ENCODE peak calls at places on chromosomes 6 and 20, in five cellular contexts. K is RWPE1, A is caudate nucleus, P is hepatocyte, T is tibial artery. Z is an unnamed sample.

GRCh38 chr6:1417718-1418117 is 28.3 kb downstream of the FOXF2 start:
- DNase-seq in T (no peak), P (no peak), A (no peak), K (no peak), Z (no peak)

GRCh38 chr20:11432407-11432806 is 485.3 kb upstream of the BTBD3 start:
- DNase-seq in A (no peak), K (peak), T (no peak), P (no peak), Z (peak)

GRCh38 chr6:25008707-25009106 is 72.9 kb upstream of the RIPOR2 start:
- DNase-seq in K (no peak), P (no peak), T (no peak), A (no peak), Z (no peak)

GRCh38 chr20:37414133-37414532 is 68.2 kb downstream of the SRC start:
- DNase-seq in T (no peak), K (no peak), P (no peak), A (peak), Z (no peak)

GRCh38 chr6:90124904-90125510 is 171.6 kb downstream of the BACH2 start:
- DNase-seq in T (no peak), K (no peak), P (no peak), A (no peak), Z (no peak)

GRCh38 chr6:22024973-22025467 is 271.8 kb downstream of the PRL start:
- DNase-seq in K (no peak), A (no peak), T (no peak), P (no peak), Z (no peak)

GRCh38 chr6:44285552-44286284 is 15.5 kb downstream of the TMEM151B start:
- DNase-seq in T (no peak), K (no peak), P (no peak), A (no peak), Z (peak)

GRCh38 chr6:141562181-141562800 is 570.4 kb upstream of the GJE1 start:
- DNase-seq in K (no peak), T (peak), P (peak), A (peak), Z (peak)

GRCh38 chr6:113732384-113732966 is 124.7 kb upstream of the MARCKS start:
- DNase-seq in A (peak), K (no peak), P (peak), T (no peak), Z (no peak)

GRCh38 chr6:156310701-156311100 is 466.5 kb upstream of the ARID1B start:
- DNase-seq in P (no peak), T (no peak), K (no peak), A (no peak), Z (no peak)

GRCh38 chr6:165404703-165405102 is 95.3 kb upstream of the C6orf118 start:
- DNase-seq in P (no peak), K (no peak), T (no peak), A (no peak), Z (no peak)

GRCh38 chr20:61929971-61930666 is 135.6 kb downstream of the TAF4 start:
- DNase-seq in T (peak), A (no peak), K (no peak), P (no peak), Z (no peak)

GRCh38 chr6:144667517-144667916 is 382.4 kb downstream of the UTRN start:
- DNase-seq in P (no peak), A (no peak), K (no peak), T (no peak), Z (no peak)

GRCh38 chr6:157228421-157229218 is 94.7 kb downstream of the TMEM242 start:
- DNase-seq in K (no peak), T (peak), P (no peak), A (peak), Z (no peak)

GRCh38 chr20:43900496-43900895 is 14.2 kb upstream of the TOX2 start:
- DNase-seq in K (no peak), P (no peak), T (no peak), A (no peak), Z (no peak)

GRCh38 chr6:24872769-24873168 is 63.0 kb downstream of the RIPOR2 start:
- DNase-seq in P (peak), K (no peak), A (no peak), T (no peak), Z (no peak)

GRCh38 chr6:169839029-169839481 is 87.6 kb downstream of the ERMARD start:
- DNase-seq in P (no peak), T (peak), A (no peak), K (no peak), Z (no peak)

GRCh38 chr6:34115396-34116314 is 30.2 kb downstream of the GRM4 start:
- DNase-seq in K (peak), A (no peak), T (no peak), P (peak), Z (no peak)

GRCh38 chr6:125393449-125393858 is 91.7 kb upstream of the HDDC2 start:
- DNase-seq in T (no peak), P (no peak), A (no peak), K (no peak), Z (no peak)

GRCh38 chr6:32816746-32817204 is at the start of gene HLA-DOB:
- DNase-seq in T (no peak), A (no peak), P (peak), K (peak), Z (no peak)

GRCh38 chr6:78615430-78615904 is 251.9 kb upstream of the IRAK1BP1 start:
- DNase-seq in P (peak), K (no peak), A (no peak), T (no peak), Z (no peak)

GRCh38 chr6:139977887-139978332 is 603.5 kb upstream of the CITED2 start:
- DNase-seq in K (peak), A (no peak), T (peak), P (peak), Z (peak)

GRCh38 chr6:133892444-133893323 is 3.8 kb downstream of the TCF21 start:
- DNase-seq in T (no peak), P (peak), A (no peak), K (no peak), Z (no peak)

GRCh38 chr20:31666258-31667042 is 28.7 kb downstream of the COX4I2 start:
- DNase-seq in K (no peak), P (no peak), A (peak), T (peak), Z (no peak)

GRCh38 chr6:41836022-41836659 is 48.6 kb downstream of the TOMM6 start:
- DNase-seq in A (no peak), T (no peak), K (no peak), P (no peak), Z (no peak)

GRCh38 chr20:17910828-17911294 is 57.7 kb downstream of the SNX5 start:
- DNase-seq in T (no peak), P (peak), K (peak), A (no peak), Z (peak)

GRCh38 chr6:29757701-29758293 is 34.6 kb downstream of the HLA-F start:
- DNase-seq in A (no peak), T (no peak), P (no peak), K (no peak), Z (no peak)

GRCh38 chr6:157675859-157676640 is 147.0 kb upstream of the SNX9 start:
- DNase-seq in P (no peak), A (no peak), K (no peak), T (no peak), Z (no peak)

DNA sequence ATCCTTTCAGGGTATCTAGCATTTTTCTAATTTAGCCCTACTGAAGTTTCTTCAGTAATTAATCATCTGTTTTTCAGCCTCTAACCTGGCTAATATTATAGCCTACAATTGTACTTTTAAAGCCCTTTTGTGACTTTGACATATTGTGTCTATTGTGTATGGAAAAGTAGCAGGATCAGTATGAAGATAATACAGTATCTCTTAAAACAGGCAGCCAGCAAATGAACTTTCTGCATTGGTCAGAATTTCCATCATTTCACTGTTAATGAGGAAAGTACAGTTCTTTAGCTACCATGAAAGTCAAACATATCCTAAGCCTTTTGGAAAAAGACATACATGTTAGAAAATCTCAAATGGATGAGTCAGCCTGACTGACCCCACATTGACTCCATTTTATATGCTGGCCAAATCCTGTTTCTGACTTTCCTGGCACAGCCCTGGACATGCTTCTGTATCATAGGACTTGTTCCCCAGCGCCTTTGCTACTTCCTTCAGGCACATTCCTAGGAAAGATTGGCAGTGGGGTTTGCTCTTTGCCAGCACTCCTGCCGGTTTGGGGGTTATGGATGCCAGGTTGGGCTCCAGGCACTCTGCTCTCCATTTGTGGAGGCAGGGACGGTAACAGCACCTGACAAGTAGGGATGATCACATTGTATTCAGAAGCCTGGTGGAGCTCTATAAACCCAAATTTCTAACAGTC is 43.6 kb downstream of the TOP1 start:
- DNase-seq in P (peak), K (peak), A (no peak), T (peak), Z (peak)
- H3K27ac ChIP-seq in P (peak), K (peak), A (no peak), T (peak), Z (peak)

GRCh38 chr20:1202762-1203504 is at the start of gene C20orf202:
- DNase-seq in A (no peak), P (no peak), T (no peak), K (no peak), Z (no peak)
- H3K27ac ChIP-seq in A (no peak), P (no peak), T (no peak), K (no peak), Z (no peak)

GRCh38 chr6:3517350-3517749 is 60.5 kb upstream of the SLC22A23 start:
- DNase-seq in T (no peak), P (peak), A (no peak), K (peak), Z (peak)
- H3K27ac ChIP-seq in T (no peak), P (peak), A (no peak), K (peak), Z (no peak)

GRCh38 chr6:166977626-166978550 is 21.3 kb upstream of the CEP43 start:
- DNase-seq in P (no peak), T (no peak), A (no peak), K (no peak), Z (peak)
- H3K27ac ChIP-seq in P (no peak), T (no peak), A (no peak), K (no peak), Z (peak)

GRCh38 chr6:150236544-150236943 is 93.7 kb downstream of the PPP1R14C start:
- DNase-seq in A (no peak), P (peak), T (no peak), K (no peak), Z (no peak)

GRCh38 chr6:150235218-150235617 is 92.4 kb downstream of the PPP1R14C start:
- DNase-seq in A (no peak), T (no peak), K (no peak), P (no peak), Z (no peak)

GRCh38 chr6:150237626-150238025 is 94.8 kb downstream of the PPP1R14C start:
- DNase-seq in T (no peak), K (no peak), A (no peak), P (no peak), Z (no peak)

GRCh38 chr6:150238294-150238693 is 95.5 kb downstream of the PPP1R14C start:
- DNase-seq in T (no peak), A (no peak), P (no peak), K (no peak), Z (no peak)

GRCh38 chr6:150236114-150236513 is 93.3 kb downstream of the PPP1R14C start:
- DNase-seq in P (no peak), A (no peak), K (no peak), T (no peak), Z (no peak)
- H3K27ac ChIP-seq in P (no peak), A (no peak), K (peak), T (no peak), Z (no peak)

GRCh38 chr6:127404594-127405178 is 54.5 kb downstream of the KIAA0408 start:
- DNase-seq in P (no peak), T (no peak), A (no peak), K (no peak), Z (no peak)
- H3K27ac ChIP-seq in P (no peak), T (no peak), A (no peak), K (no peak), Z (no peak)

GRCh38 chr6:131063028-131063763 is at the start of gene EPB41L2:
- DNase-seq in T (peak), P (peak), K (peak), A (peak), Z (peak)
- H3K27ac ChIP-seq in T (peak), P (peak), K (peak), A (peak), Z (peak)

Z was measured in brain microvascular endothelial cell.